ENCODE peak calls at places on chromosomes 4 and X, in seven cellular contexts. One of them, this sample, is unnamed.

GRCh38 chrX:41291309-41291708 is 42.7 kb upstream of the DDX3X start:
- DNase-seq in SK-N-SH: no peak
- DNase-seq in H1: no peak
- DNase-seq in NT2/D1: no peak
- DNase-seq in HCT116: no peak
- DNase-seq in K562: no peak
- DNase-seq in GM12878: no peak
- DNase-seq in this sample: no peak

GRCh38 chr4:152374606-152375285 is 161.1 kb downstream of the FBXW7 start:
- DNase-seq in SK-N-SH: no peak
- DNase-seq in H1: no peak
- DNase-seq in NT2/D1: no peak
- DNase-seq in HCT116: no peak
- DNase-seq in K562: no peak
- DNase-seq in GM12878: no peak
- DNase-seq in this sample: no peak

GRCh38 chr4:130359537-130359936 is 1263.6 kb downstream of the C4orf33 start:
- DNase-seq in SK-N-SH: peak; percentile 16
- DNase-seq in H1: no peak
- DNase-seq in NT2/D1: peak; percentile 6
- DNase-seq in HCT116: peak; percentile 6
- DNase-seq in K562: no peak
- DNase-seq in GM12878: no peak
- DNase-seq in this sample: peak; percentile 1

GRCh38 chrX:2385224-2385623 is 115.6 kb downstream of the DHRSX start:
- DNase-seq in SK-N-SH: no peak
- DNase-seq in H1: no peak
- DNase-seq in NT2/D1: no peak
- DNase-seq in HCT116: peak; percentile 69
- DNase-seq in K562: no peak
- DNase-seq in GM12878: no peak
- DNase-seq in this sample: no peak

GRCh38 chrX:13288671-13289070 is 31.2 kb downstream of the ATXN3L start:
- DNase-seq in SK-N-SH: no peak
- DNase-seq in H1: no peak
- DNase-seq in NT2/D1: no peak
- DNase-seq in HCT116: no peak
- DNase-seq in K562: no peak
- DNase-seq in GM12878: no peak
- DNase-seq in this sample: no peak

GRCh38 chr4:177937051-177937450 is 494.8 kb upstream of the AGA start:
- DNase-seq in SK-N-SH: no peak
- DNase-seq in H1: no peak
- DNase-seq in NT2/D1: no peak
- DNase-seq in HCT116: no peak
- DNase-seq in K562: no peak
- DNase-seq in GM12878: no peak
- DNase-seq in this sample: no peak

GRCh38 chr4:56247646-56248045 is 139.6 kb downstream of the AASDH start:
- DNase-seq in SK-N-SH: no peak
- DNase-seq in H1: no peak
- DNase-seq in NT2/D1: no peak
- DNase-seq in HCT116: no peak
- DNase-seq in K562: no peak
- DNase-seq in GM12878: no peak
- DNase-seq in this sample: peak; percentile 51

GRCh38 chrX:123077671-123078070 is 106.4 kb upstream of the GRIA3 start:
- DNase-seq in SK-N-SH: no peak
- DNase-seq in H1: no peak
- DNase-seq in NT2/D1: no peak
- DNase-seq in HCT116: no peak
- DNase-seq in K562: no peak
- DNase-seq in GM12878: no peak
- DNase-seq in this sample: no peak

GRCh38 chr4:6688879-6689505 is 4.7 kb upstream of the S100P start:
- DNase-seq in SK-N-SH: no peak
- DNase-seq in H1: peak; percentile 55
- DNase-seq in NT2/D1: peak; percentile 83
- DNase-seq in HCT116: peak; percentile 75
- DNase-seq in K562: peak; percentile 71
- DNase-seq in GM12878: no peak
- DNase-seq in this sample: peak; percentile 91

GRCh38 chr4:94880976-94881375 is 123.2 kb downstream of the BMPR1B start:
- DNase-seq in SK-N-SH: no peak
- DNase-seq in H1: no peak
- DNase-seq in NT2/D1: no peak
- DNase-seq in HCT116: no peak
- DNase-seq in K562: no peak
- DNase-seq in GM12878: no peak
- DNase-seq in this sample: no peak

GRCh38 chr4:55303818-55304217 is 42.2 kb upstream of the SRD5A3 start:
- DNase-seq in SK-N-SH: no peak
- DNase-seq in H1: no peak
- DNase-seq in NT2/D1: no peak
- DNase-seq in HCT116: peak; percentile 26
- DNase-seq in K562: no peak
- DNase-seq in GM12878: no peak
- DNase-seq in this sample: no peak

GRCh38 chr4:2802618-2803531 is 10.0 kb downstream of the SH3BP2 start:
- DNase-seq in SK-N-SH: no peak
- DNase-seq in H1: no peak
- DNase-seq in NT2/D1: no peak
- DNase-seq in HCT116: no peak
- DNase-seq in K562: no peak
- DNase-seq in GM12878: no peak
- DNase-seq in this sample: no peak

GRCh38 chrX:154411981-154412340 is 622 bp downstream of the TAFAZZIN start:
- DNase-seq in SK-N-SH: peak; percentile 81
- DNase-seq in H1: peak; percentile 78
- DNase-seq in NT2/D1: no peak
- DNase-seq in HCT116: no peak
- DNase-seq in K562: peak; percentile 70
- DNase-seq in GM12878: no peak
- DNase-seq in this sample: peak; percentile 45

GRCh38 chr4:55111601-55112000 is 13.8 kb downstream of the KDR start:
- DNase-seq in SK-N-SH: no peak
- DNase-seq in H1: no peak
- DNase-seq in NT2/D1: no peak
- DNase-seq in HCT116: no peak
- DNase-seq in K562: no peak
- DNase-seq in GM12878: no peak
- DNase-seq in this sample: no peak

GRCh38 chr4:186770446-186771175 is 47.0 kb upstream of the FAT1 start:
- DNase-seq in SK-N-SH: no peak
- DNase-seq in H1: no peak
- DNase-seq in NT2/D1: no peak
- DNase-seq in HCT116: no peak
- DNase-seq in K562: no peak
- DNase-seq in GM12878: no peak
- DNase-seq in this sample: no peak

GRCh38 chrX:53357799-53358530 is 64.5 kb downstream of the SMC1A start:
- DNase-seq in SK-N-SH: peak; percentile 36
- DNase-seq in H1: no peak
- DNase-seq in NT2/D1: peak; percentile 44
- DNase-seq in HCT116: no peak
- DNase-seq in K562: no peak
- DNase-seq in GM12878: no peak
- DNase-seq in this sample: no peak

GRCh38 chr4:123659759-123660158 is 263.2 kb downstream of the SPRY1 start:
- DNase-seq in SK-N-SH: no peak
- DNase-seq in H1: no peak
- DNase-seq in NT2/D1: peak; percentile 13
- DNase-seq in HCT116: no peak
- DNase-seq in K562: no peak
- DNase-seq in GM12878: no peak
- DNase-seq in this sample: peak; percentile 39

GRCh38 chrX:110046971-110047370 is 44.1 kb downstream of the TMEM164 start:
- DNase-seq in SK-N-SH: no peak
- DNase-seq in H1: no peak
- DNase-seq in NT2/D1: no peak
- DNase-seq in HCT116: no peak
- DNase-seq in K562: no peak
- DNase-seq in GM12878: no peak
- DNase-seq in this sample: no peak

GRCh38 chrX:101749436-101749835 is 89.8 kb upstream of the ARMCX2 start:
- DNase-seq in SK-N-SH: no peak
- DNase-seq in H1: no peak
- DNase-seq in NT2/D1: no peak
- DNase-seq in HCT116: no peak
- DNase-seq in K562: no peak
- DNase-seq in GM12878: no peak
- DNase-seq in this sample: no peak
- TF ChIP-seq YY1 in SK-N-SH: no peak
- TF ChIP-seq YY1 in H1: no peak
- TF ChIP-seq YY1 in NT2/D1: no peak
- TF ChIP-seq YY1 in HCT116: no peak
- TF ChIP-seq YY1 in K562: no peak
- TF ChIP-seq YY1 in GM12878: no peak
- TF ChIP-seq YY1 in this sample: no peak

GRCh38 chr4:39763714-39764572 is 66.0 kb downstream of the UBE2K start:
- DNase-seq in SK-N-SH: no peak
- DNase-seq in H1: no peak
- DNase-seq in NT2/D1: no peak
- DNase-seq in HCT116: no peak
- DNase-seq in K562: no peak
- DNase-seq in GM12878: peak; percentile 66
- DNase-seq in this sample: no peak
- TF ChIP-seq YY1 in SK-N-SH: no peak
- TF ChIP-seq YY1 in H1: no peak
- TF ChIP-seq YY1 in NT2/D1: no peak
- TF ChIP-seq YY1 in HCT116: no peak
- TF ChIP-seq YY1 in K562: no peak
- TF ChIP-seq YY1 in GM12878: no peak
- TF ChIP-seq YY1 in this sample: no peak

DNA sequence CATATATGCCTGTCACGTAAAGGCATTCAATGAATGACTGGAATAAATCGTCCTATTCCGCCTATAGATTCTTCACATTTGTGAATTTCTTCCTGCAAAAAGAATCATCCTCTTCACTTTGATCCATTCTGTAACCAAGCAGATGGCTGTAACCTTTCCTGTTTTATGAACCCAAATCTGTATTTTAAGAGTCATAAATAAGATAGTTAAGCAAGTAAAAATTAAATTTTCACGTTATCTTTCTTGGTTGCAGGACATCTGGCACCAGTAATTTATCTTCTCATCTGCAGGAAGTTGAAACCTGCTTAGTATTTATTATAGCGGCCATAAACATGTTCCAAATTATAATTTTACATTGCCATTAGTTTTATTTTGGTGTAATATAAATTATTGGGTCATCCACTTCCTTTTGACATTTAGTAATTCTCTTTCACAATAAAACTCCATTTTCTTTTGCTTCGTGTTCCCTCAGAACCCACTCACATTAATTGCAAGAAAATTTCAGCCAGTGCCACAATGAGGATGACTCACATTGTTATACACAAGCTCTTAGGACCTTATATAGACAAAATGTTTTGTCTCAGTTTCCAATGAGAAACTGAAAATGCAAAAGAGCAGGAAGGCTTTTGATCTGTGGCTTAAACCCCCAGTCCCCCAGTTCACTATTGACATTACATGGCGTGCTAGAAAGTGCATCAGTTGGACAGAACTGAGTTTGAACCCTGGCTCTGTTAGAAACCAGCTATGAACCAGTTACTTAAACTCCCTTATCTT is 51.1 kb downstream of the TMEM156 start:
- DNase-seq in SK-N-SH: peak; percentile 35
- DNase-seq in H1: no peak
- DNase-seq in NT2/D1: no peak
- DNase-seq in HCT116: no peak
- DNase-seq in K562: no peak
- DNase-seq in GM12878: peak; percentile 24
- DNase-seq in this sample: peak; percentile 16
- TF ChIP-seq YY1 in SK-N-SH: no peak
- TF ChIP-seq YY1 in H1: no peak
- TF ChIP-seq YY1 in NT2/D1: no peak
- TF ChIP-seq YY1 in HCT116: no peak
- TF ChIP-seq YY1 in K562: no peak
- TF ChIP-seq YY1 in GM12878: peak; percentile 38
- TF ChIP-seq YY1 in this sample: no peak

GRCh38 chr4:18686338-18687039 is 664.9 kb upstream of the LCORL start:
- DNase-seq in SK-N-SH: no peak
- DNase-seq in H1: no peak
- DNase-seq in NT2/D1: no peak
- DNase-seq in HCT116: no peak
- DNase-seq in K562: no peak
- DNase-seq in GM12878: no peak
- DNase-seq in this sample: no peak

GRCh38 chr4:18684932-18685331 is 663.4 kb upstream of the LCORL start:
- DNase-seq in SK-N-SH: no peak
- DNase-seq in H1: no peak
- DNase-seq in NT2/D1: no peak
- DNase-seq in HCT116: no peak
- DNase-seq in K562: no peak
- DNase-seq in GM12878: no peak
- DNase-seq in this sample: no peak

GRCh38 chr4:18691431-18692200 is 670.1 kb upstream of the LCORL start:
- DNase-seq in SK-N-SH: no peak
- DNase-seq in H1: peak; percentile 63
- DNase-seq in NT2/D1: peak; percentile 81
- DNase-seq in HCT116: no peak
- DNase-seq in K562: no peak
- DNase-seq in GM12878: no peak
- DNase-seq in this sample: peak; percentile 2

DNA sequence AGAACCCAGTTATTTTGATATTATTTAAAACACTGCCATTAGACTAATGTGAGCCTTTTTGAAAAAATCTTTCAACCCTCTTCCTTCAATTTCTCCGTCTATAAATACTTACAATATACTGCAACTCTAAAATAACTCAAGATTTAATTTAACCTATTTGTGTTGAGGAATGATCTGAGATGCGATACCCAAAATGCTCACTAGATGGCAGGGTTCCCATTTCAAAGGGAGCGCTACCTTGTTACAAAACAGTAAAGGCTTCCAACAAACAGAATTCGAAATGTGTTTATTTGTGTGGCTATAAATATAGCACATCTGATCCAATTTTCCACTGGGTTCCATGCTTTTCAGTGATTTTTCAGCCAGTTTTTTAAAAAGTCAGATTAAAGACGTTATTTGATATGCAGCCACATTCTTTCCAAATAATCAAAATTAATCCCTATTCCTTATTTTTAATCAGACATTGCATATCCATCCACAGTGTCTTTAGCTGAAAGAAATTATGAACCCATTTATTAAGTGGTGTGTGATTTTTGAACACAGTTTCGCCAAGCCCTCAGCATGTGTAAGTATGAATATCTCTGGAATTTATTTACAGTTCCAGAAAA is 667.9 kb upstream of the LCORL start:
- DNase-seq in SK-N-SH: peak; percentile 27
- DNase-seq in H1: peak; percentile 82
- DNase-seq in NT2/D1: peak; percentile 81
- DNase-seq in HCT116: peak; percentile 44
- DNase-seq in K562: peak; percentile 27
- DNase-seq in GM12878: no peak
- DNase-seq in this sample: peak; percentile 16
- TF ChIP-seq YY1 in SK-N-SH: no peak
- TF ChIP-seq YY1 in H1: no peak
- TF ChIP-seq YY1 in NT2/D1: no peak
- TF ChIP-seq YY1 in HCT116: no peak
- TF ChIP-seq YY1 in K562: no peak
- TF ChIP-seq YY1 in GM12878: no peak
- TF ChIP-seq YY1 in this sample: no peak

This sample was measured in HepG2.